ENCODE peak calls at places on chromosomes 7 and 10, in six cellular contexts. One of them, this sample, is unnamed.

GRCh38 chr10:25388862-25389206 is 214.0 kb downstream of the GPR158 start:
- DNase-seq in fibroblast of gingiva: no peak
- DNase-seq in NCI-H1105 treated with DMSO at 0.1 percent for 48 hours: no peak
- DNase-seq in AG09319: no peak
- DNase-seq in left cardiac atrium: no peak
- DNase-seq in HS-5: no peak
- DNase-seq in this sample: no peak

GRCh38 chr7:25775999-25776736 is 375.8 kb upstream of the NFE2L3 start:
- DNase-seq in fibroblast of gingiva: no peak
- DNase-seq in NCI-H1105 treated with DMSO at 0.1 percent for 48 hours: no peak
- DNase-seq in AG09319: no peak
- DNase-seq in left cardiac atrium: peak
- DNase-seq in HS-5: no peak
- DNase-seq in this sample: no peak

GRCh38 chr10:6406220-6407033 is 173.6 kb downstream of the PRKCQ start:
- DNase-seq in fibroblast of gingiva: no peak
- DNase-seq in NCI-H1105 treated with DMSO at 0.1 percent for 48 hours: no peak
- DNase-seq in AG09319: no peak
- DNase-seq in left cardiac atrium: no peak
- DNase-seq in HS-5: no peak
- DNase-seq in this sample: no peak

GRCh38 chr7:22255342-22255741 is 101.6 kb downstream of the RAPGEF5 start:
- DNase-seq in fibroblast of gingiva: no peak
- DNase-seq in NCI-H1105 treated with DMSO at 0.1 percent for 48 hours: no peak
- DNase-seq in AG09319: no peak
- DNase-seq in left cardiac atrium: no peak
- DNase-seq in HS-5: no peak
- DNase-seq in this sample: no peak

GRCh38 chr7:151249732-151250072 is 1.2 kb upstream of the SMARCD3 start:
- DNase-seq in fibroblast of gingiva: peak
- DNase-seq in NCI-H1105 treated with DMSO at 0.1 percent for 48 hours: no peak
- DNase-seq in AG09319: no peak
- DNase-seq in left cardiac atrium: peak
- DNase-seq in HS-5: no peak
- DNase-seq in this sample: no peak

GRCh38 chr10:34473174-34474059 is 341.7 kb downstream of the PARD3 start:
- DNase-seq in fibroblast of gingiva: peak
- DNase-seq in NCI-H1105 treated with DMSO at 0.1 percent for 48 hours: no peak
- DNase-seq in AG09319: no peak
- DNase-seq in left cardiac atrium: no peak
- DNase-seq in HS-5: no peak
- DNase-seq in this sample: no peak

GRCh38 chr7:50533849-50534248 is 31.4 kb downstream of the DDC start:
- DNase-seq in fibroblast of gingiva: no peak
- DNase-seq in NCI-H1105 treated with DMSO at 0.1 percent for 48 hours: no peak
- DNase-seq in AG09319: no peak
- DNase-seq in left cardiac atrium: no peak
- DNase-seq in HS-5: no peak
- DNase-seq in this sample: no peak

GRCh38 chr7:105962353-105962752 is 711 bp upstream of the CDHR3 start:
- DNase-seq in fibroblast of gingiva: no peak
- DNase-seq in NCI-H1105 treated with DMSO at 0.1 percent for 48 hours: no peak
- DNase-seq in AG09319: no peak
- DNase-seq in left cardiac atrium: no peak
- DNase-seq in HS-5: no peak
- DNase-seq in this sample: no peak

GRCh38 chr7:45233249-45233775 is 75.7 kb downstream of the RAMP3 start:
- DNase-seq in fibroblast of gingiva: no peak
- DNase-seq in NCI-H1105 treated with DMSO at 0.1 percent for 48 hours: no peak
- DNase-seq in AG09319: no peak
- DNase-seq in left cardiac atrium: no peak
- DNase-seq in HS-5: no peak
- DNase-seq in this sample: no peak

GRCh38 chr7:155787171-155787851 is 25.0 kb downstream of the SHH start:
- DNase-seq in fibroblast of gingiva: peak
- DNase-seq in NCI-H1105 treated with DMSO at 0.1 percent for 48 hours: no peak
- DNase-seq in AG09319: no peak
- DNase-seq in left cardiac atrium: no peak
- DNase-seq in HS-5: no peak
- DNase-seq in this sample: no peak

GRCh38 chr7:82163586-82163985 is 280.0 kb downstream of the CACNA2D1 start:
- DNase-seq in fibroblast of gingiva: no peak
- DNase-seq in NCI-H1105 treated with DMSO at 0.1 percent for 48 hours: peak
- DNase-seq in AG09319: no peak
- DNase-seq in left cardiac atrium: no peak
- DNase-seq in HS-5: no peak
- DNase-seq in this sample: no peak

GRCh38 chr7:151398446-151399304 is 11.2 kb downstream of the WDR86 start:
- DNase-seq in fibroblast of gingiva: no peak
- DNase-seq in NCI-H1105 treated with DMSO at 0.1 percent for 48 hours: no peak
- DNase-seq in AG09319: no peak
- DNase-seq in left cardiac atrium: no peak
- DNase-seq in HS-5: no peak
- DNase-seq in this sample: no peak

GRCh38 chr7:92790987-92791386 is 45.4 kb downstream of the CDK6 start:
- DNase-seq in fibroblast of gingiva: peak
- DNase-seq in NCI-H1105 treated with DMSO at 0.1 percent for 48 hours: no peak
- DNase-seq in AG09319: no peak
- DNase-seq in left cardiac atrium: no peak
- DNase-seq in HS-5: no peak
- DNase-seq in this sample: no peak

This sample was measured in NCI-H748 treated with DMSO at 0.1 percent for 48 hours.